ENCODE peak calls at places on chromosome 2, in five cellular contexts. S is astrocyte, C is spleen, J is cardiac muscle cell, N is brain microvascular endothelial cell. O is an unnamed sample.

GRCh38 chr2:159090514-159091201 is 122.2 kb downstream of the TANC1 start:
- DNase-seq in J (peak; percentile 37), S (peak; percentile 74), N (no peak), C (no peak), O (no peak)

GRCh38 chr2:54709341-54709809 is 14.1 kb upstream of the EML6 start:
- DNase-seq in N (no peak), C (peak; percentile 80), J (no peak), S (no peak), O (no peak)

GRCh38 chr2:12335185-12335584 is 381.6 kb upstream of the TRIB2 start:
- DNase-seq in J (no peak), N (no peak), C (no peak), S (no peak), O (no peak)

GRCh38 chr2:37891846-37892435 is 33.1 kb upstream of the RMDN2 start:
- DNase-seq in S (no peak), J (no peak), N (no peak), C (no peak), O (no peak)

GRCh38 chr2:100106460-100106859 is 35.9 kb downstream of the AFF3 start:
- DNase-seq in N (no peak), S (no peak), J (peak; percentile 14), C (no peak), O (no peak)

GRCh38 chr2:129178356-129178755 is 801.1 kb upstream of the RAB6C start:
- DNase-seq in S (peak; percentile 1), J (no peak), C (no peak), N (no peak), O (no peak)

GRCh38 chr2:205748660-205749059 is 66.4 kb downstream of the NRP2 start:
- DNase-seq in N (no peak), C (no peak), S (peak; percentile 70), J (no peak), O (no peak)

GRCh38 chr2:106995560-106995959 is 109.6 kb upstream of the ST6GAL2 start:
- DNase-seq in N (peak; percentile 22), J (no peak), C (no peak), S (peak; percentile 47), O (no peak)

GRCh38 chr2:28725021-28725711 is 26.5 kb upstream of the PPP1CB start:
- DNase-seq in C (no peak), S (no peak), N (no peak), J (no peak), O (no peak)

GRCh38 chr2:201961401-201961800 is 72.3 kb upstream of the FZD7 start:
- DNase-seq in N (no peak), S (no peak), J (no peak), C (no peak), O (no peak)

GRCh38 chr2:165857881-165858280 is 63.8 kb upstream of the GALNT3 start:
- DNase-seq in N (no peak), S (no peak), J (no peak), C (no peak), O (no peak)

GRCh38 chr2:676647-677055 is 555 bp downstream of the TMEM18 start:
- DNase-seq in J (peak; percentile 98), N (peak; percentile 97), S (peak; percentile 94), C (peak; percentile 100), O (peak; percentile 96)

GRCh38 chr2:217293607-217294006 is 433.7 kb upstream of the TNP1 start:
- DNase-seq in C (no peak), J (no peak), S (peak; percentile 33), N (no peak), O (no peak)

GRCh38 chr2:197309369-197310231 is 980 bp downstream of the ANKRD44 start:
- DNase-seq in C (peak; percentile 90), N (no peak), J (peak; percentile 46), S (no peak), O (peak; percentile 37)

GRCh38 chr2:221431477-221431876 is 140.6 kb downstream of the EPHA4 start:
- DNase-seq in J (no peak), S (no peak), C (no peak), N (no peak), O (no peak)

GRCh38 chr2:220619525-220620267 is 952.4 kb downstream of the EPHA4 start:
- DNase-seq in N (no peak), S (peak; percentile 80), C (no peak), J (no peak), O (no peak)

GRCh38 chr2:133480707-133481429 is 87.4 kb downstream of the NCKAP5 start:
- DNase-seq in S (no peak), N (no peak), C (no peak), J (no peak), O (no peak)

GRCh38 chr2:238296638-238297457 is 8.4 kb upstream of the PER2 start:
- DNase-seq in C (peak; percentile 69), N (no peak), S (no peak), J (no peak), O (no peak)

GRCh38 chr2:61538920-61539559 is 884 bp upstream of the XPO1 start:
- DNase-seq in N (no peak), C (no peak), S (peak; percentile 31), J (no peak), O (peak; percentile 12)

GRCh38 chr2:84317135-84317534 is 141.9 kb downstream of the SUCLG1 start:
- DNase-seq in J (no peak), C (no peak), S (no peak), N (no peak), O (no peak)

GRCh38 chr2:108621087-108621559 is 86.9 kb downstream of the LIMS1 start:
- DNase-seq in C (peak; percentile 91), N (no peak), J (peak; percentile 37), S (peak; percentile 64), O (no peak)
- H3K4me3 ChIP-seq in C (no peak overlapping the region), N (no peak overlapping the region), J (no peak overlapping the region), S (peak overlapping the region; percentile 3), O (no peak overlapping the region)

GRCh38 chr2:9149388-9149660 is 57.3 kb upstream of the ASAP2 start:
- DNase-seq in S (no peak), J (no peak), N (no peak), C (no peak), O (no peak)
- TF ChIP-seq CTCF in S (no peak), J (no peak), N (no peak), C (no peak), O (no peak)

GRCh38 chr2:239753537-239753936 is 271.6 kb downstream of the NDUFA10 start:
- DNase-seq in S (no peak), N (no peak), J (no peak), C (no peak), O (no peak)
- H3K27me3 ChIP-seq in S (no peaks in the 10 kb centered on the region), N (no peaks in the 10 kb centered on the region), J (no peaks in the 10 kb centered on the region), C (peaks cover 6% of the 10 kb centered on the region), O (no peaks in the 10 kb centered on the region)

GRCh38 chr2:44935854-44936185 is 5.7 kb upstream of the SIX3 start:
- DNase-seq in C (no peak), S (no peak), J (no peak), N (no peak), O (no peak)

GRCh38 chr2:44934962-44935853 is 6.3 kb upstream of the SIX3 start:
- DNase-seq in N (no peak), S (no peak), C (peak; percentile 73), J (no peak), O (no peak)

GRCh38 chr2:44933434-44933951 is 8.0 kb upstream of the SIX3 start:
- DNase-seq in J (no peak), C (no peak), S (no peak), N (no peak), O (no peak)

GRCh38 chr2:44934024-44934423 is 7.5 kb upstream of the SIX3 start:
- DNase-seq in N (no peak), S (no peak), C (no peak), J (no peak), O (no peak)

GRCh38 chr2:44934521-44934961 is 7.0 kb upstream of the SIX3 start:
- DNase-seq in N (no peak), J (no peak), S (no peak), C (no peak), O (no peak)
- H3K4me3 ChIP-seq in N (no peak overlapping the region), J (no peak overlapping the region), S (no peak overlapping the region), C (no peak overlapping the region), O (peak overlapping the region; percentile 65)

DNA sequence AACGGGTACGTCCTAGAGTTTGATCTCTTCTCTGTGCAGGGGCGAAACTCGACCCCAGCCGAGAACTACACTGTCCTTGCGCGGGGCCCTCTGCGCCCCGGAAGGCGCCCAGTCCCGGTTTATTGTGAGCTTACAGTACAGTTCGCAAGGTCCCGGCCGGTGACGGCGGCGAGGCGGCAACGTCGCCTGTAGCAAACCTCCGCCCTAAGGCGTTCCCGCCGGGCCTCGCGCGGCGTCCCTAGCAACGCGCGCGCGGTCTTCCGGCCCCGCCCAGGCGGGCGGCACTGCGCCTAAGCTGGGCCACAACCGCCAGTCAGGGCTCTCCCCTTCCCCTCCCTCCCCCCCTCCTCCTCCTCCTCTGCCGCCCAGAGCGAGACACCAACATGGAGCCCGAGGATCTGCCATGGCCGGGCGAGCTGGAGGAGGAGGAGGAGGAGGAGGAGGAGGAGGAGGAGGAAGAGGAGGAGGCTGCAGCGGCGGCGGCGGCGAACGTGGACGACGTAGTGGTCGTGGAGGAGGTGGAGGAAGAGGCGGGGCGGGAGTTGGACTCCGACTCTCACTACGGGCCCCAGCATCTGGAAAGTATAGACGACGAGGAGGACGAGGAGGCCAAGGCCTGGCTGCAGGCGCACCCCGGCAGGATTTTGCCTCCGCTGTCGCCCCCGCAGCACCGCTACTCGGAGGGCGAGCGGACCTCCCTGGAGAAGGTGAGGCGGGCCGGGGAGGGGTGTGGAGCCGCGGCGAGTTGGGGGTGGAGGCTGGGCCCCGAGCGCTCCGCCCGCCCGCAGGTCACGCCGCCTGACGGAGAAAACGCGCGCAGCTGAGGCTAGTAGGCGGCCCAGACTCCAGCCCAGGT is at the start of gene ALMS1:
- DNase-seq in N (peak; percentile 74), J (peak; percentile 96), S (peak; percentile 76), C (peak; percentile 98), O (peak; percentile 83)
- TF ChIP-seq CTCF in N (peak; percentile 18), J (peak; percentile 33), S (no peak), C (peak; percentile 35), O (no peak)

GRCh38 chr2:170816499-170817246 is at the start of gene GAD1:
- DNase-seq in N (peak; percentile 56), C (peak; percentile 89), J (peak; percentile 66), S (peak; percentile 23), O (no peak)
- H3K27me3 ChIP-seq in N (peaks cover 78% of the 10 kb centered on the region), C (peaks cover 94% of the 10 kb centered on the region), J (peaks cover 89% of the 10 kb centered on the region), S (peaks cover 77% of the 10 kb centered on the region), O (peaks cover 88% of the 10 kb centered on the region)

DNA sequence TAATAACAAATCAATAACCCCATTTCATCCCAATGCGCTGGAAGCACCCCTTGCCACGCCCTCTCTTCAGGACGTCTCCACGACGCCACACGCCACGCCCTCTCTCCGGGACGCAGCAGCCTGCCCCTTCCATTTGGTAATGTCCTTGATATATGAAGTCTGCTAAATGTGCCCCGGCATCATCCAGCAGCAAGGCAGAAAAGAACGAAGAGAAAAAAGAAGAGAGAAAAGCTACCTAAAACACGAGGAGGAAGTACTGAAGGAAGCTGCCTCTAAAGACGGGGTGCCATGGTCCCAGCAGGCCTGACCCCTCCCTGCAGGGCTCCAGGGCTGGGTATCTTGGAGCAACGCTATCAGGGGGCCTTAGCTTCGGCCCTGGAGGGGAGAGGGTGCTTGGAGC is 41.8 kb downstream of the CNGA3 start:
- DNase-seq in J (no peak), S (no peak), N (no peak), C (no peak), O (no peak)
- H3K4me3 ChIP-seq in J (no peak overlapping the region), S (no peak overlapping the region), N (no peak overlapping the region), C (no peak overlapping the region), O (no peak overlapping the region)

O was measured in BE2C.